ENCODE peak calls at places on chromosomes 16 and 17, in four cellular contexts. H is CD8-positive, alpha-beta T cell; Z is breast epithelium; A is thoracic aorta. F is an unnamed sample.

GRCh38 chr17:79721993-79722671 is 8.6 kb upstream of the ENPP7 start:
- DNase-seq in H (no peak), Z (no peak), A (no peak), F (no peak)

GRCh38 chr16:87212026-87212425 is 105.2 kb downstream of the C16orf95 start:
- DNase-seq in H (no peak), Z (no peak), A (no peak), F (no peak)

GRCh38 chr16:53912155-53912554 is 208.2 kb downstream of the FTO start:
- DNase-seq in H (peak; percentile 25), Z (no peak), A (no peak), F (no peak)

GRCh38 chr17:60077672-60078519 is 825 bp downstream of the HEATR6 start:
- DNase-seq in H (no peak), Z (no peak), A (no peak), F (no peak)

GRCh38 chr16:70597135-70597534 is 49.2 kb upstream of the IL34 start:
- DNase-seq in H (no peak), Z (no peak), A (no peak), F (no peak)

GRCh38 chr16:57815987-57816745 is 13.9 kb upstream of the KIFC3 start:
- DNase-seq in H (no peak), Z (peak; percentile 91), A (peak; percentile 76), F (no peak)

GRCh38 chr17:36942631-36943125 is 5.4 kb downstream of the LHX1 start:
- DNase-seq in H (no peak), Z (no peak), A (no peak), F (no peak)

GRCh38 chr17:75846701-75847594 is 2.7 kb upstream of the UNC13D start:
- DNase-seq in H (no peak), Z (no peak), A (no peak), F (no peak)

GRCh38 chr17:17116406-17116805 is 74.1 kb downstream of the MPRIP start:
- DNase-seq in H (no peak), Z (no peak), A (no peak), F (no peak)

GRCh38 chr17:17818088-17818526 is 18.7 kb downstream of the SREBF1 start:
- DNase-seq in H (no peak), Z (no peak), A (no peak), F (no peak)

GRCh38 chr17:80940171-80941123 is 51.2 kb upstream of the CHMP6 start:
- DNase-seq in H (no peak), Z (no peak), A (no peak), F (no peak)

GRCh38 chr17:18124346-18125126 is 16.0 kb downstream of the MYO15A start:
- DNase-seq in H (no peak), Z (no peak), A (no peak), F (no peak)

GRCh38 chr16:27852681-27853080 is 210.8 kb downstream of the GSG1L start:
- DNase-seq in H (no peak), Z (peak; percentile 48), A (no peak), F (no peak)
- TF ChIP-seq CTCF in H (no peak), Z (no peak), A (no peak), F (no peak)

GRCh38 chr16:12341966-12342365 is 365.4 kb downstream of the SNX29 start:
- DNase-seq in H (no peak), Z (no peak), A (no peak), F (no peak)

GRCh38 chr16:12339686-12340085 is 363.2 kb downstream of the SNX29 start:
- DNase-seq in H (no peak), Z (no peak), A (no peak), F (no peak)

GRCh38 chr16:12343913-12344312 is 367.4 kb downstream of the SNX29 start:
- DNase-seq in H (no peak), Z (no peak), A (no peak), F (no peak)

GRCh38 chr16:12340151-12340733 is 363.7 kb downstream of the SNX29 start:
- DNase-seq in H (no peak), Z (no peak), A (no peak), F (no peak)

GRCh38 chr16:12341423-12341822 is 364.9 kb downstream of the SNX29 start:
- DNase-seq in H (no peak), Z (no peak), A (no peak), F (no peak)
- TF ChIP-seq CTCF in H (no peak), Z (no peak), A (no peak), F (no peak)

DNA sequence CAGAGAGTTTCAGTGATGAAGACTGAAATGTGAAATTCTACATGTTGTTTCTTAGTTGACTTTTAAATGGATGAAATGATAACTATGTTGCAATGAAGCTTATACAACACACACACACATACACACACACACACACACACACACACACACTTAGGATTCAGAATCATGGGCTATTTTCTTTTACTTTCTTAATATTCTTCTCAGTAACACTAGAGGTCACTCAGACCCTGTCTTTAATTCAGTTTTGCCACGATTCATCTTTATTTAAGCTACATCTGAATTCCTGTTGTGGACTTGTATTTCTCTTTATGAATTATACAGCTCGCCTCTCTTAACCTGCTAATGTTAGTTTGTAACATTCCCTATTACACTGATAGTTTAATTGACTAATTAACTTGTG is 109.6 kb upstream of the GOT2 start:
- DNase-seq in H (no peak), Z (no peak), A (no peak), F (no peak)
- TF ChIP-seq CTCF in H (no peak), Z (no peak), A (no peak), F (peak; percentile 69)

GRCh38 chr17:73189417-73190099 is 3.3 kb upstream of the COG1 start:
- DNase-seq in H (no peak), Z (no peak), A (no peak), F (no peak)

GRCh38 chr17:73192894-73193701 is at the start of gene COG1:
- DNase-seq in H (peak; percentile 90), Z (peak; percentile 85), A (peak; percentile 38), F (peak; percentile 78)

GRCh38 chr17:73194514-73195222 is 1.8 kb downstream of the COG1 start:
- DNase-seq in H (no peak), Z (no peak), A (no peak), F (no peak)

GRCh38 chr17:73191443-73192218 is 1.2 kb upstream of the COG1 start:
- DNase-seq in H (peak; percentile 55), Z (no peak), A (no peak), F (no peak)

GRCh38 chr17:73192219-73192893 is 499 bp upstream of the COG1 start:
- DNase-seq in H (no peak), Z (peak; percentile 60), A (no peak), F (peak; percentile 78)
- TF ChIP-seq CTCF in H (no peak), Z (no peak), A (no peak), F (no peak)

F was measured in type B pancreatic cell.